ENCODE peak calls at places on chromosomes 11 and 22, in five cellular contexts. One of them, this sample, is unnamed.

GRCh38 chr11:35274909-35275807 is 136.2 kb downstream of the CD44 start:
- DNase-seq in hypothalamus: no peak
- DNase-seq in ACHN: no peak
- DNase-seq in PC-3: peak
- DNase-seq in mesendoderm: peak
- DNase-seq in this sample: peak

GRCh38 chr22:49627217-49628181 is 200.2 kb downstream of the BRD1 start:
- DNase-seq in PC-3: no peak
- DNase-seq in mesendoderm: peak
- DNase-seq in hypothalamus: no peak
- DNase-seq in ACHN: no peak
- DNase-seq in this sample: no peak

GRCh38 chr22:37302617-37303555 is 20.6 kb downstream of the CYTH4 start:
- DNase-seq in mesendoderm: no peak
- DNase-seq in ACHN: no peak
- DNase-seq in PC-3: no peak
- DNase-seq in hypothalamus: no peak
- DNase-seq in this sample: no peak

GRCh38 chr22:47392729-47393128 is 630.3 kb downstream of the TBC1D22A start:
- DNase-seq in ACHN: no peak
- DNase-seq in mesendoderm: no peak
- DNase-seq in hypothalamus: no peak
- DNase-seq in PC-3: no peak
- DNase-seq in this sample: no peak

GRCh38 chr11:45918331-45918941 is 759 bp upstream of the PEX16 start:
- DNase-seq in mesendoderm: peak
- DNase-seq in PC-3: peak
- DNase-seq in hypothalamus: peak
- DNase-seq in ACHN: peak
- DNase-seq in this sample: peak

GRCh38 chr11:1158681-1159525 is 1.1 kb downstream of the MUC5AC start:
- DNase-seq in mesendoderm: no peak
- DNase-seq in hypothalamus: no peak
- DNase-seq in PC-3: no peak
- DNase-seq in ACHN: no peak
- DNase-seq in this sample: no peak

GRCh38 chr11:8354622-8355417 is 91.1 kb upstream of the LMO1 start:
- DNase-seq in PC-3: peak
- DNase-seq in ACHN: no peak
- DNase-seq in mesendoderm: no peak
- DNase-seq in hypothalamus: peak
- DNase-seq in this sample: no peak

GRCh38 chr11:18495268-18495667 is 31.5 kb downstream of the TSG101 start:
- DNase-seq in ACHN: no peak
- DNase-seq in hypothalamus: no peak
- DNase-seq in mesendoderm: no peak
- DNase-seq in PC-3: no peak
- DNase-seq in this sample: no peak

GRCh38 chr11:6249822-6250555 is 9.6 kb upstream of the CCKBR start:
- DNase-seq in hypothalamus: no peak
- DNase-seq in PC-3: peak
- DNase-seq in ACHN: peak
- DNase-seq in mesendoderm: peak
- DNase-seq in this sample: peak

GRCh38 chr11:103488579-103488978 is 379.4 kb downstream of the DYNC2H1 start:
- DNase-seq in ACHN: no peak
- DNase-seq in PC-3: no peak
- DNase-seq in mesendoderm: no peak
- DNase-seq in hypothalamus: no peak
- DNase-seq in this sample: no peak

GRCh38 chr11:129695543-129696308 is 119.9 kb upstream of the TMEM45B start:
- DNase-seq in ACHN: peak
- DNase-seq in PC-3: peak
- DNase-seq in hypothalamus: no peak
- DNase-seq in mesendoderm: peak
- DNase-seq in this sample: peak

GRCh38 chr22:43845981-43846380 is 16.3 kb downstream of the SULT4A1 start:
- DNase-seq in PC-3: no peak
- DNase-seq in hypothalamus: no peak
- DNase-seq in ACHN: no peak
- DNase-seq in mesendoderm: no peak
- DNase-seq in this sample: no peak

GRCh38 chr11:15967166-15967565 is 389.2 kb downstream of the SOX6 start:
- DNase-seq in PC-3: peak
- DNase-seq in mesendoderm: peak
- DNase-seq in hypothalamus: no peak
- DNase-seq in ACHN: no peak
- DNase-seq in this sample: no peak

GRCh38 chr11:12182650-12183511 is 72.5 kb downstream of the MICAL2 start:
- DNase-seq in PC-3: peak
- DNase-seq in ACHN: peak
- DNase-seq in mesendoderm: peak
- DNase-seq in hypothalamus: no peak
- DNase-seq in this sample: peak

GRCh38 chr11:10117709-10118341 is 176.2 kb downstream of the SBF2 start:
- DNase-seq in mesendoderm: no peak
- DNase-seq in ACHN: no peak
- DNase-seq in PC-3: peak
- DNase-seq in hypothalamus: no peak
- DNase-seq in this sample: no peak

GRCh38 chr11:23206736-23207336 is 346.6 kb upstream of the CCDC179 start:
- DNase-seq in PC-3: peak
- DNase-seq in ACHN: no peak
- DNase-seq in mesendoderm: no peak
- DNase-seq in hypothalamus: no peak
- DNase-seq in this sample: no peak

GRCh38 chr11:131637469-131638175 is 267.2 kb downstream of the NTM start:
- DNase-seq in mesendoderm: no peak
- DNase-seq in ACHN: no peak
- DNase-seq in hypothalamus: no peak
- DNase-seq in PC-3: no peak
- DNase-seq in this sample: no peak

GRCh38 chr22:48760481-48761238 is 1067.0 kb downstream of the BRD1 start:
- DNase-seq in mesendoderm: no peak
- DNase-seq in ACHN: no peak
- DNase-seq in PC-3: no peak
- DNase-seq in hypothalamus: no peak
- DNase-seq in this sample: no peak

GRCh38 chr22:31126869-31127175 is 4.1 kb downstream of the INPP5J start:
- DNase-seq in hypothalamus: no peak
- DNase-seq in mesendoderm: no peak
- DNase-seq in PC-3: no peak
- DNase-seq in ACHN: no peak
- DNase-seq in this sample: no peak

GRCh38 chr22:27252282-27253049 is 549.1 kb downstream of the MN1 start:
- DNase-seq in mesendoderm: no peak
- DNase-seq in PC-3: peak
- DNase-seq in hypothalamus: no peak
- DNase-seq in ACHN: no peak
- DNase-seq in this sample: peak

GRCh38 chr11:86447763-86448480 is 73.2 kb downstream of the CCDC81 start:
- DNase-seq in ACHN: no peak
- DNase-seq in hypothalamus: no peak
- DNase-seq in PC-3: no peak
- DNase-seq in mesendoderm: no peak
- DNase-seq in this sample: no peak

GRCh38 chr22:30438559-30438958 is 13.0 kb downstream of the MTFP1 start:
- DNase-seq in PC-3: no peak
- DNase-seq in ACHN: no peak
- DNase-seq in mesendoderm: no peak
- DNase-seq in hypothalamus: no peak
- DNase-seq in this sample: no peak

GRCh38 chr11:18332302-18332701 is 9.9 kb downstream of the GTF2H1 start:
- DNase-seq in ACHN: no peak
- DNase-seq in PC-3: no peak
- DNase-seq in mesendoderm: peak
- DNase-seq in hypothalamus: no peak
- DNase-seq in this sample: no peak

GRCh38 chr22:31192513-31192912 is 19.6 kb upstream of the LIMK2 start:
- DNase-seq in ACHN: no peak
- DNase-seq in PC-3: no peak
- DNase-seq in hypothalamus: no peak
- DNase-seq in mesendoderm: peak
- DNase-seq in this sample: no peak

GRCh38 chr22:46072030-46072881 is 78.1 kb upstream of the PPARA start:
- DNase-seq in hypothalamus: no peak
- DNase-seq in PC-3: peak
- DNase-seq in mesendoderm: peak
- DNase-seq in ACHN: peak
- DNase-seq in this sample: no peak

GRCh38 chr11:66070604-66071325 is 693 bp downstream of the PACS1 start:
- DNase-seq in mesendoderm: peak
- DNase-seq in PC-3: peak
- DNase-seq in hypothalamus: no peak
- DNase-seq in ACHN: peak
- DNase-seq in this sample: no peak

GRCh38 chr22:49325531-49326395 is 501.9 kb downstream of the BRD1 start:
- DNase-seq in ACHN: no peak
- DNase-seq in PC-3: no peak
- DNase-seq in mesendoderm: no peak
- DNase-seq in hypothalamus: no peak
- DNase-seq in this sample: no peak

GRCh38 chr22:20436309-20437252 is 1.0 kb downstream of the SCARF2 start:
- DNase-seq in ACHN: peak
- DNase-seq in hypothalamus: no peak
- DNase-seq in mesendoderm: peak
- DNase-seq in PC-3: no peak
- DNase-seq in this sample: no peak

This sample was measured in LoVo.